ENCODE peak calls at places on chromosomes 6 and 20, in five cellular contexts. Q is HepG2, F is A549, A is RWPE1, G is AG04449. K is an unnamed sample.

GRCh38 chr20:34269996-34270627 is 28.9 kb downstream of the ASIP start:
- DNase-seq in A (no peak), F (no peak), G (no peak), Q (no peak), K (no peak)

GRCh38 chr6:157443066-157443800 is 62.2 kb downstream of the ZDHHC14 start:
- DNase-seq in Q (no peak), G (peak), A (no peak), F (no peak), K (peak)

GRCh38 chr6:145898376-145898775 is 65.8 kb downstream of the SHPRH start:
- DNase-seq in Q (no peak), G (no peak), F (no peak), A (peak), K (no peak)

GRCh38 chr20:45359406-45360148 is 3.4 kb upstream of the SYS1 start:
- DNase-seq in F (no peak), Q (peak), G (no peak), A (peak), K (no peak)

GRCh38 chr20:48818481-48818987 is 9.3 kb downstream of the PREX1 start:
- DNase-seq in F (no peak), G (no peak), A (no peak), Q (no peak), K (no peak)

GRCh38 chr6:113854531-113855499 is 2.3 kb upstream of the MARCKS start:
- DNase-seq in F (peak), G (no peak), A (peak), Q (peak), K (peak)

GRCh38 chr6:120077489-120077888 is 727.9 kb upstream of the MAN1A1 start:
- DNase-seq in A (no peak), F (peak), Q (no peak), G (no peak), K (no peak)

GRCh38 chr6:39313526-39314272 is 520 bp downstream of the KCNK17 start:
- DNase-seq in F (no peak), G (no peak), A (no peak), Q (no peak), K (no peak)

GRCh38 chr20:17499041-17499440 is 32.1 kb downstream of the BFSP1 start:
- DNase-seq in Q (no peak), F (no peak), A (peak), G (peak), K (no peak)

GRCh38 chr20:37395411-37395800 is 49.5 kb downstream of the SRC start:
- DNase-seq in A (no peak), G (no peak), F (no peak), Q (no peak), K (no peak)

GRCh38 chr6:161013697-161014096 is 22.1 kb downstream of the MAP3K4 start:
- DNase-seq in F (no peak), Q (no peak), G (no peak), A (no peak), K (no peak)

GRCh38 chr6:14211596-14211961 is 94.0 kb downstream of the CD83 start:
- DNase-seq in G (no peak), F (no peak), A (no peak), Q (peak), K (no peak)

GRCh38 chr20:57821930-57822329 is 112.1 kb upstream of the PMEPA1 start:
- DNase-seq in G (no peak), A (no peak), F (no peak), Q (no peak), K (no peak)

GRCh38 chr6:45607818-45608217 is 230.1 kb upstream of the SUPT3H start:
- DNase-seq in Q (no peak), A (no peak), G (no peak), F (no peak), K (no peak)

GRCh38 chr6:169282043-169282442 is 28.4 kb upstream of the THBS2 start:
- DNase-seq in Q (no peak), G (no peak), A (no peak), F (no peak), K (no peak)

GRCh38 chr6:100274147-100274546 is 190.6 kb downstream of the SIM1 start:
- DNase-seq in Q (no peak), F (no peak), G (no peak), A (peak), K (no peak)

GRCh38 chr20:10537850-10538480 is 102.9 kb downstream of the SLX4IP start:
- DNase-seq in A (no peak), Q (no peak), F (no peak), G (no peak), K (no peak)

GRCh38 chr6:77403424-77403823 is 59.9 kb downstream of the HTR1B start:
- DNase-seq in Q (no peak), F (peak), G (no peak), A (peak), K (no peak)
- TF ChIP-seq CTCF in Q (no peak), F (no peak), G (no peak), A (no peak), K (no peak)

GRCh38 chr6:139852067-139852466 is 477.6 kb upstream of the CITED2 start:
- DNase-seq in A (no peak), G (no peak), Q (no peak), F (no peak), K (no peak)
- TF ChIP-seq CTCF in A (no peak), G (no peak), Q (no peak), F (no peak), K (no peak)

GRCh38 chr20:44068311-44068710 is 118.7 kb downstream of the JPH2 start:
- DNase-seq in F (no peak), A (no peak), Q (no peak), G (no peak), K (no peak)
- TF ChIP-seq CTCF in F (no peak), A (no peak), Q (no peak), G (no peak), K (no peak)

GRCh38 chr20:38601216-38602184 is at the start of gene ARHGAP40:
- DNase-seq in Q (peak), G (no peak), A (peak), F (no peak), K (no peak)
- TF ChIP-seq CTCF in Q (peak), G (no peak), A (no peak), F (no peak), K (no peak)

DNA sequence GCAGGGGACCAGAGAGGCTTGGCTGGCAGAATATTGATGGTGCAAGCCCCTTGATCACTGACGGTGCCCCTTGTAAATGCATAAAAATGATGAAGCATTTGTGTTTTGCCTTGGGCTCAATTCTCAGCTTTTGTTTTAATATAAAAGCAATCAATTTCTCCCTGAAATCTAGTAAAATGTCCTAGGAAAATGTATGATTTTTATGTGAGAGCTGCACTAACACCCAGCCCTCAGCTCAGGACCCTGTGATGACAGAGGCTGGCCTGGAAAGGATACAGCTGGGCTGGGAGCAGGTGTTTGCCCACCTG is 84.7 kb upstream of the PHACTR3 start:
- DNase-seq in F (no peak), Q (no peak), G (no peak), A (no peak), K (no peak)
- TF ChIP-seq CTCF in F (no peak), Q (no peak), G (no peak), A (peak), K (no peak)

GRCh38 chr20:22245139-22245538 is 339.2 kb downstream of the FOXA2 start:
- DNase-seq in A (no peak), Q (peak), F (no peak), G (no peak), K (no peak)

GRCh38 chr20:22243063-22243462 is 341.3 kb downstream of the FOXA2 start:
- DNase-seq in Q (no peak), G (no peak), A (no peak), F (no peak), K (no peak)

DNA sequence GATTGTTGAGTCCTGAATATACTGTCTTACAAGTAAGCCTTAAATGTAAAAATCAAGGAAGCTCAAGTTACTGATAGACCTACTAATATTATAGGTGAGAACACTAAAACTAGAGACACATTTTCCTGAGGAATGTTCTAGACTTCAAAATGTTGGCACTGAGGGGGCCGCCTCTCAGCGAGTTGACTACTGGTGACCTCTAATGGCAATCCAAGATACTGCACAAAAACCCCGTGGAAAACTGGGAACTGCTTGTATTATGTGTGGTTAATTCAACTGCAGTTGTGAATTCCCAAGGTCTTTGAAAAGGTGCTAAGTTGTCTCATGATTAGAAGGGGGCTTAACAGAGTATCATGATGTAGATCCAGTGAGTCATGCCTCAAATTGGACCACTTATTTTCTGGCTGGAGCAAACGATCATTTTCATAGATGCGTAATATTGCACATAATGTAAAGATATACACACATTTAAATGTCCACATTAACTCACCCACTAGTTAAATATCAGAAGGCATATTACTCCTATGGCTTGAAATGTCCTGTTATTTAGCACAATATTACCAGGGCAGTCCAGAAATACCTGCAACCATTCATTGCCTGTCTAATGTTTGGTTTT is 336.2 kb downstream of the FOXA2 start:
- DNase-seq in Q (peak), A (peak), G (no peak), F (peak), K (no peak)
- TF ChIP-seq CTCF in Q (peak), A (peak), G (peak), F (peak), K (peak)

K was measured in AG09319.